ENCODE peak calls at places on chromosomes 4 and X, in five cellular contexts. One of them, this sample, is unnamed.

GRCh38 chr4:89492476-89493110 is 185.0 kb upstream of the GPRIN3 start:
- DNase-seq in ascending aorta: no peak
- DNase-seq in heart left ventricle: no peak
- DNase-seq in fibroblast of lung: peak
- DNase-seq in dorsolateral prefrontal cortex: no peak
- DNase-seq in this sample: peak

GRCh38 chrX:153592966-153593688 is 5.8 kb downstream of the CCNQ start:
- DNase-seq in ascending aorta: no peak
- DNase-seq in heart left ventricle: peak
- DNase-seq in fibroblast of lung: no peak
- DNase-seq in dorsolateral prefrontal cortex: peak
- DNase-seq in this sample: no peak

GRCh38 chr4:126582737-126583136 is 1050.0 kb upstream of the INTU start:
- DNase-seq in ascending aorta: no peak
- DNase-seq in heart left ventricle: no peak
- DNase-seq in fibroblast of lung: no peak
- DNase-seq in dorsolateral prefrontal cortex: no peak
- DNase-seq in this sample: peak

GRCh38 chrX:590666-591065 is 39.9 kb upstream of the SHOX start:
- DNase-seq in ascending aorta: no peak
- DNase-seq in heart left ventricle: no peak
- DNase-seq in fibroblast of lung: no peak
- DNase-seq in dorsolateral prefrontal cortex: no peak
- DNase-seq in this sample: no peak

GRCh38 chr4:96472103-96472867 is 632.4 kb downstream of the PDHA2 start:
- DNase-seq in ascending aorta: no peak
- DNase-seq in heart left ventricle: no peak
- DNase-seq in fibroblast of lung: peak
- DNase-seq in dorsolateral prefrontal cortex: no peak
- DNase-seq in this sample: peak

GRCh38 chrX:135707880-135708279 is 5.6 kb upstream of the CT45A1 start:
- DNase-seq in ascending aorta: no peak
- DNase-seq in heart left ventricle: no peak
- DNase-seq in fibroblast of lung: no peak
- DNase-seq in dorsolateral prefrontal cortex: no peak
- DNase-seq in this sample: no peak

GRCh38 chr4:139550724-139551429 is 5.1 kb downstream of the SETD7 start:
- DNase-seq in ascending aorta: no peak
- DNase-seq in heart left ventricle: peak
- DNase-seq in fibroblast of lung: peak
- DNase-seq in dorsolateral prefrontal cortex: no peak
- DNase-seq in this sample: peak

GRCh38 chr4:156290811-156291210 is 337.1 kb upstream of the CTSO start:
- DNase-seq in ascending aorta: no peak
- DNase-seq in heart left ventricle: no peak
- DNase-seq in fibroblast of lung: peak
- DNase-seq in dorsolateral prefrontal cortex: no peak
- DNase-seq in this sample: no peak

GRCh38 chr4:148076964-148077363 is 345.1 kb downstream of the ARHGAP10 start:
- DNase-seq in ascending aorta: no peak
- DNase-seq in heart left ventricle: no peak
- DNase-seq in fibroblast of lung: peak
- DNase-seq in dorsolateral prefrontal cortex: no peak
- DNase-seq in this sample: peak

GRCh38 chrX:79413009-79413408 is 45.9 kb upstream of the ITM2A start:
- DNase-seq in ascending aorta: no peak
- DNase-seq in heart left ventricle: no peak
- DNase-seq in fibroblast of lung: no peak
- DNase-seq in dorsolateral prefrontal cortex: no peak
- DNase-seq in this sample: peak

GRCh38 chr4:128571747-128572146 is 237.8 kb upstream of the JADE1 start:
- DNase-seq in ascending aorta: no peak
- DNase-seq in heart left ventricle: peak
- DNase-seq in fibroblast of lung: peak
- DNase-seq in dorsolateral prefrontal cortex: no peak
- DNase-seq in this sample: peak

GRCh38 chrX:23756165-23756564 is 13.1 kb upstream of the ACOT9 start:
- DNase-seq in ascending aorta: no peak
- DNase-seq in heart left ventricle: peak
- DNase-seq in fibroblast of lung: peak
- DNase-seq in dorsolateral prefrontal cortex: no peak
- DNase-seq in this sample: peak

GRCh38 chr4:126047114-126047513 is 732.4 kb downstream of the FAT4 start:
- DNase-seq in ascending aorta: no peak
- DNase-seq in heart left ventricle: no peak
- DNase-seq in fibroblast of lung: no peak
- DNase-seq in dorsolateral prefrontal cortex: no peak
- DNase-seq in this sample: no peak

GRCh38 chr4:14386196-14386595 is 616.1 kb upstream of the CPEB2 start:
- DNase-seq in ascending aorta: no peak
- DNase-seq in heart left ventricle: no peak
- DNase-seq in fibroblast of lung: no peak
- DNase-seq in dorsolateral prefrontal cortex: no peak
- DNase-seq in this sample: peak
- TF ChIP-seq CTCF in ascending aorta: no peak
- TF ChIP-seq CTCF in heart left ventricle: no peak
- TF ChIP-seq CTCF in fibroblast of lung: peak
- TF ChIP-seq CTCF in dorsolateral prefrontal cortex: no peak
- TF ChIP-seq CTCF in this sample: peak

GRCh38 chr4:85499573-85499972 is 24.6 kb downstream of the ARHGAP24 start:
- DNase-seq in ascending aorta: no peak
- DNase-seq in heart left ventricle: no peak
- DNase-seq in fibroblast of lung: no peak
- DNase-seq in dorsolateral prefrontal cortex: no peak
- DNase-seq in this sample: no peak

GRCh38 chr4:85500110-85500867 is 25.3 kb downstream of the ARHGAP24 start:
- DNase-seq in ascending aorta: no peak
- DNase-seq in heart left ventricle: no peak
- DNase-seq in fibroblast of lung: no peak
- DNase-seq in dorsolateral prefrontal cortex: no peak
- DNase-seq in this sample: peak

GRCh38 chr4:85496146-85496849 is 21.3 kb downstream of the ARHGAP24 start:
- DNase-seq in ascending aorta: no peak
- DNase-seq in heart left ventricle: no peak
- DNase-seq in fibroblast of lung: peak
- DNase-seq in dorsolateral prefrontal cortex: no peak
- DNase-seq in this sample: peak

GRCh38 chr4:85496933-85497332 is 22.0 kb downstream of the ARHGAP24 start:
- DNase-seq in ascending aorta: no peak
- DNase-seq in heart left ventricle: no peak
- DNase-seq in fibroblast of lung: peak
- DNase-seq in dorsolateral prefrontal cortex: no peak
- DNase-seq in this sample: peak

GRCh38 chr4:85498068-85498733 is 23.3 kb downstream of the ARHGAP24 start:
- DNase-seq in ascending aorta: peak
- DNase-seq in heart left ventricle: peak
- DNase-seq in fibroblast of lung: peak
- DNase-seq in dorsolateral prefrontal cortex: no peak
- DNase-seq in this sample: peak
- H3K4me3 ChIP-seq in ascending aorta: no peak
- H3K4me3 ChIP-seq in heart left ventricle: no peak
- H3K4me3 ChIP-seq in fibroblast of lung: no peak
- H3K4me3 ChIP-seq in dorsolateral prefrontal cortex: no peak
- H3K4me3 ChIP-seq in this sample: no peak

GRCh38 chrX:106392346-106392745 is 219.4 kb upstream of the RADX start:
- DNase-seq in ascending aorta: no peak
- DNase-seq in heart left ventricle: no peak
- DNase-seq in fibroblast of lung: no peak
- DNase-seq in dorsolateral prefrontal cortex: no peak
- DNase-seq in this sample: no peak
- TF ChIP-seq CTCF in ascending aorta: no peak
- TF ChIP-seq CTCF in heart left ventricle: no peak
- TF ChIP-seq CTCF in fibroblast of lung: no peak
- TF ChIP-seq CTCF in dorsolateral prefrontal cortex: no peak
- TF ChIP-seq CTCF in this sample: no peak

GRCh38 chr4:78710536-78710935 is 65.6 kb upstream of the BMP2K start:
- DNase-seq in ascending aorta: no peak
- DNase-seq in heart left ventricle: no peak
- DNase-seq in fibroblast of lung: peak
- DNase-seq in dorsolateral prefrontal cortex: no peak
- DNase-seq in this sample: no peak
- H3K4me3 ChIP-seq in ascending aorta: no peak
- H3K4me3 ChIP-seq in heart left ventricle: no peak
- H3K4me3 ChIP-seq in fibroblast of lung: no peak
- H3K4me3 ChIP-seq in dorsolateral prefrontal cortex: no peak
- H3K4me3 ChIP-seq in this sample: no peak

GRCh38 chr4:4641661-4642180 is 99.9 kb upstream of the STX18 start:
- DNase-seq in ascending aorta: no peak
- DNase-seq in heart left ventricle: no peak
- DNase-seq in fibroblast of lung: no peak
- DNase-seq in dorsolateral prefrontal cortex: no peak
- DNase-seq in this sample: no peak
- TF ChIP-seq CTCF in ascending aorta: no peak
- TF ChIP-seq CTCF in heart left ventricle: no peak
- TF ChIP-seq CTCF in fibroblast of lung: no peak
- TF ChIP-seq CTCF in dorsolateral prefrontal cortex: no peak
- TF ChIP-seq CTCF in this sample: no peak

GRCh38 chr4:136922066-136922465 is 610.2 kb downstream of the PCDH18 start:
- DNase-seq in ascending aorta: no peak
- DNase-seq in heart left ventricle: no peak
- DNase-seq in fibroblast of lung: peak
- DNase-seq in dorsolateral prefrontal cortex: no peak
- DNase-seq in this sample: no peak
- H3K4me3 ChIP-seq in ascending aorta: no peak
- H3K4me3 ChIP-seq in heart left ventricle: no peak
- H3K4me3 ChIP-seq in fibroblast of lung: no peak
- H3K4me3 ChIP-seq in dorsolateral prefrontal cortex: no peak
- H3K4me3 ChIP-seq in this sample: no peak

GRCh38 chr4:80161413-80162058 is 35.8 kb upstream of the PRDM8 start:
- DNase-seq in ascending aorta: no peak
- DNase-seq in heart left ventricle: no peak
- DNase-seq in fibroblast of lung: no peak
- DNase-seq in dorsolateral prefrontal cortex: no peak
- DNase-seq in this sample: no peak
- TF ChIP-seq CTCF in ascending aorta: no peak
- TF ChIP-seq CTCF in heart left ventricle: no peak
- TF ChIP-seq CTCF in fibroblast of lung: no peak
- TF ChIP-seq CTCF in dorsolateral prefrontal cortex: no peak
- TF ChIP-seq CTCF in this sample: no peak

GRCh38 chrX:48936429-48937064 is 17.7 kb upstream of the PIM2 start:
- DNase-seq in ascending aorta: no peak
- DNase-seq in heart left ventricle: no peak
- DNase-seq in fibroblast of lung: no peak
- DNase-seq in dorsolateral prefrontal cortex: no peak
- DNase-seq in this sample: no peak

GRCh38 chrX:48939417-48940228 is 17.8 kb downstream of the OTUD5 start:
- DNase-seq in ascending aorta: no peak
- DNase-seq in heart left ventricle: no peak
- DNase-seq in fibroblast of lung: no peak
- DNase-seq in dorsolateral prefrontal cortex: no peak
- DNase-seq in this sample: no peak

GRCh38 chrX:48940404-48940955 is 16.9 kb downstream of the OTUD5 start:
- DNase-seq in ascending aorta: no peak
- DNase-seq in heart left ventricle: no peak
- DNase-seq in fibroblast of lung: no peak
- DNase-seq in dorsolateral prefrontal cortex: no peak
- DNase-seq in this sample: no peak

GRCh38 chrX:48937065-48937907 is 18.5 kb upstream of the PIM2 start:
- DNase-seq in ascending aorta: peak
- DNase-seq in heart left ventricle: peak
- DNase-seq in fibroblast of lung: peak
- DNase-seq in dorsolateral prefrontal cortex: no peak
- DNase-seq in this sample: peak

GRCh38 chrX:48938721-48939416 is 18.5 kb downstream of the OTUD5 start:
- DNase-seq in ascending aorta: no peak
- DNase-seq in heart left ventricle: no peak
- DNase-seq in fibroblast of lung: no peak
- DNase-seq in dorsolateral prefrontal cortex: no peak
- DNase-seq in this sample: no peak
- H3K4me3 ChIP-seq in ascending aorta: no peak
- H3K4me3 ChIP-seq in heart left ventricle: no peak
- H3K4me3 ChIP-seq in fibroblast of lung: no peak
- H3K4me3 ChIP-seq in dorsolateral prefrontal cortex: no peak
- H3K4me3 ChIP-seq in this sample: no peak

This sample was measured in choroid plexus epithelial cell.